ENCODE peak calls at places on chromosomes 12 and 14, in six cellular contexts. One of them, this sample, is unnamed.

GRCh38 chr12:82325540-82326336 is 32.4 kb downstream of the CCDC59 start:
- DNase-seq in sigmoid colon: no peak
- DNase-seq in transverse colon: no peak
- DNase-seq in lower leg skin: no peak
- DNase-seq in GM12891: no peak
- DNase-seq in thyroid gland: no peak
- DNase-seq in this sample: no peak

GRCh38 chr14:105386581-105387529 is 11.5 kb upstream of the TEX22 start:
- DNase-seq in sigmoid colon: no peak
- DNase-seq in thyroid gland: no peak
- DNase-seq in lower leg skin: no peak
- DNase-seq in transverse colon: no peak
- DNase-seq in GM12891: no peak
- DNase-seq in this sample: peak

GRCh38 chr14:75141967-75142366 is 15.1 kb upstream of the NEK9 start:
- DNase-seq in transverse colon: no peak
- DNase-seq in lower leg skin: no peak
- DNase-seq in sigmoid colon: no peak
- DNase-seq in GM12891: no peak
- DNase-seq in thyroid gland: peak
- DNase-seq in this sample: no peak

GRCh38 chr12:119775246-119775895 is 101.7 kb downstream of the CIT start:
- DNase-seq in GM12891: no peak
- DNase-seq in thyroid gland: no peak
- DNase-seq in lower leg skin: no peak
- DNase-seq in transverse colon: no peak
- DNase-seq in sigmoid colon: no peak
- DNase-seq in this sample: no peak

GRCh38 chr14:35879141-35879648 is 53.1 kb downstream of the BRMS1L start:
- DNase-seq in thyroid gland: no peak
- DNase-seq in lower leg skin: no peak
- DNase-seq in sigmoid colon: no peak
- DNase-seq in transverse colon: no peak
- DNase-seq in GM12891: no peak
- DNase-seq in this sample: no peak

GRCh38 chr12:133222211-133222610 is 13.5 kb downstream of the ANHX start:
- DNase-seq in lower leg skin: no peak
- DNase-seq in sigmoid colon: no peak
- DNase-seq in thyroid gland: no peak
- DNase-seq in transverse colon: no peak
- DNase-seq in GM12891: no peak
- DNase-seq in this sample: no peak

GRCh38 chr14:65287264-65288131 is 125.0 kb upstream of the FUT8 start:
- DNase-seq in sigmoid colon: no peak
- DNase-seq in GM12891: peak
- DNase-seq in lower leg skin: no peak
- DNase-seq in transverse colon: peak
- DNase-seq in thyroid gland: no peak
- DNase-seq in this sample: no peak

GRCh38 chr12:40692617-40693502 is 621 bp downstream of the CNTN1 start:
- DNase-seq in transverse colon: no peak
- DNase-seq in sigmoid colon: peak
- DNase-seq in lower leg skin: no peak
- DNase-seq in GM12891: no peak
- DNase-seq in thyroid gland: peak
- DNase-seq in this sample: peak

GRCh38 chr14:89032086-89032649 is 207.7 kb downstream of the TTC8 start:
- DNase-seq in lower leg skin: no peak
- DNase-seq in sigmoid colon: no peak
- DNase-seq in GM12891: no peak
- DNase-seq in transverse colon: no peak
- DNase-seq in thyroid gland: no peak
- DNase-seq in this sample: no peak

GRCh38 chr12:76698316-76698715 is 65.6 kb upstream of the ZDHHC17 start:
- DNase-seq in sigmoid colon: no peak
- DNase-seq in GM12891: no peak
- DNase-seq in transverse colon: no peak
- DNase-seq in thyroid gland: no peak
- DNase-seq in lower leg skin: no peak
- DNase-seq in this sample: no peak

GRCh38 chr12:132649226-132649945 is 30.8 kb downstream of the P2RX2 start:
- DNase-seq in lower leg skin: no peak
- DNase-seq in GM12891: no peak
- DNase-seq in thyroid gland: no peak
- DNase-seq in transverse colon: peak
- DNase-seq in sigmoid colon: no peak
- DNase-seq in this sample: peak

GRCh38 chr12:43723134-43723533 is 35.5 kb downstream of the PUS7L start:
- DNase-seq in sigmoid colon: no peak
- DNase-seq in GM12891: no peak
- DNase-seq in lower leg skin: no peak
- DNase-seq in transverse colon: no peak
- DNase-seq in thyroid gland: no peak
- DNase-seq in this sample: no peak

GRCh38 chr14:52015411-52016030 is 26.2 kb downstream of the RTRAF start:
- DNase-seq in GM12891: no peak
- DNase-seq in lower leg skin: no peak
- DNase-seq in sigmoid colon: no peak
- DNase-seq in thyroid gland: peak
- DNase-seq in transverse colon: no peak
- DNase-seq in this sample: no peak

GRCh38 chr12:121992059-121992879 is 29.4 kb upstream of the BCL7A start:
- DNase-seq in GM12891: peak
- DNase-seq in thyroid gland: peak
- DNase-seq in lower leg skin: peak
- DNase-seq in sigmoid colon: no peak
- DNase-seq in transverse colon: no peak
- DNase-seq in this sample: no peak

GRCh38 chr14:39025810-39026627 is 77.0 kb downstream of the SEC23A start:
- DNase-seq in thyroid gland: no peak
- DNase-seq in GM12891: no peak
- DNase-seq in lower leg skin: no peak
- DNase-seq in sigmoid colon: no peak
- DNase-seq in transverse colon: no peak
- DNase-seq in this sample: no peak

GRCh38 chr14:71923471-71923870 is 8.8 kb upstream of the RGS6 start:
- DNase-seq in thyroid gland: no peak
- DNase-seq in GM12891: no peak
- DNase-seq in sigmoid colon: no peak
- DNase-seq in lower leg skin: no peak
- DNase-seq in transverse colon: no peak
- DNase-seq in this sample: no peak

GRCh38 chr14:76776306-76777251 is 15.3 kb downstream of the VASH1 start:
- DNase-seq in thyroid gland: no peak
- DNase-seq in transverse colon: no peak
- DNase-seq in sigmoid colon: peak
- DNase-seq in lower leg skin: no peak
- DNase-seq in GM12891: no peak
- DNase-seq in this sample: peak

GRCh38 chr12:28415755-28416154 is 225.5 kb downstream of the CCDC91 start:
- DNase-seq in thyroid gland: no peak
- DNase-seq in transverse colon: no peak
- DNase-seq in lower leg skin: no peak
- DNase-seq in GM12891: no peak
- DNase-seq in sigmoid colon: no peak
- DNase-seq in this sample: no peak

GRCh38 chr14:23000860-23001259 is 9.1 kb downstream of the C14orf93 start:
- DNase-seq in thyroid gland: no peak
- DNase-seq in lower leg skin: no peak
- DNase-seq in transverse colon: no peak
- DNase-seq in GM12891: no peak
- DNase-seq in sigmoid colon: no peak
- DNase-seq in this sample: no peak

GRCh38 chr14:24330973-24331674 is 3.7 kb downstream of the ADCY4 start:
- DNase-seq in thyroid gland: no peak
- DNase-seq in transverse colon: no peak
- DNase-seq in sigmoid colon: no peak
- DNase-seq in GM12891: no peak
- DNase-seq in lower leg skin: no peak
- DNase-seq in this sample: no peak
- TF ChIP-seq POLR2A in thyroid gland: no peak
- TF ChIP-seq POLR2A in transverse colon: no peak
- TF ChIP-seq POLR2A in sigmoid colon: no peak
- TF ChIP-seq POLR2A in GM12891: no peak
- TF ChIP-seq POLR2A in lower leg skin: no peak
- TF ChIP-seq POLR2A in this sample: no peak

DNA sequence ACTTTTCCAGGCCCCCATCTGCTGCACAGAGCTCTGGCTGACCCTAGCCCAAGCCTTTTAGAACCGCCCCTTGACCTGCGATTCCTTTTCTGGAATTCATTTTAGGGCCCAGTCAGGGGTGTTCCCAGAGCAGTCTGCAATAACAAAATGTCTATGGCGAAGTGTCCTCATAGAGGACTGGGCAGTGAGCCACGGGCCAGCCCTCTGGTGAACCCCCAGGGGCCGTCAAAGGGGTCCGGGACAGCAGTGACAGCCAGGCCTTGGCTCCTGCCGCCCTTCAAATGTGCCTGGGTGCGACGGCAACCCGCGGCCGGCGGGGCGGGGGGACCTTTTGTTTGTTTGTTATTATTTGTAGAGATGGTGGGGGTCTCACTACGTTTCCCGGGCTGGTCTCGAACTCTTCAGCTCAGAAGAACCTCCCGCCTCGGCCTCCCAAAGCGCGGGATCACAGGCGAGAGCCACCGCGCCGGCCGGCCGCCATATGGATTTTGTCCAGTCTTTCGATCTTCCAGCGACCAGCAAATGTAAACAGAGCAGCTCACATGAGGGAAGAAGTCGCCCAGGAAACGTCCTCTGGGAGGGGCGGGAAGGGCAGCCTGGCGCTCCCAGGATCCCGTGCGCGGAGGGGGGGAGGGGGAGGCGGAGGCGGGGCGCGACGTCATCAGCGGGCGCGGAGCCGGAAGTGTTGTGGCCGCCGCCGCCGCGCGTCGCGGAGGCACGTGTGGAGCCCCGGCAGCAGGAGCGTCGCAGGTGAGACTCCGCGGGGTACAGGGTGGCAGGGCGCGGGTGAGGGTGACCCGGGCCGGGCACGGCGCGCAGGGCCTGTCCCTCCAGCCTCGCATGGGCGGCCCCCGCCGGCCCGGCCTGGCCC is at the start of gene TRMT61A:
- DNase-seq in transverse colon: peak
- DNase-seq in sigmoid colon: peak
- DNase-seq in lower leg skin: peak
- DNase-seq in GM12891: peak
- DNase-seq in thyroid gland: peak
- DNase-seq in this sample: peak
- TF ChIP-seq POLR2A in transverse colon: peak
- TF ChIP-seq POLR2A in sigmoid colon: peak
- TF ChIP-seq POLR2A in lower leg skin: no peak
- TF ChIP-seq POLR2A in GM12891: peak
- TF ChIP-seq POLR2A in thyroid gland: peak
- TF ChIP-seq POLR2A in this sample: peak

DNA sequence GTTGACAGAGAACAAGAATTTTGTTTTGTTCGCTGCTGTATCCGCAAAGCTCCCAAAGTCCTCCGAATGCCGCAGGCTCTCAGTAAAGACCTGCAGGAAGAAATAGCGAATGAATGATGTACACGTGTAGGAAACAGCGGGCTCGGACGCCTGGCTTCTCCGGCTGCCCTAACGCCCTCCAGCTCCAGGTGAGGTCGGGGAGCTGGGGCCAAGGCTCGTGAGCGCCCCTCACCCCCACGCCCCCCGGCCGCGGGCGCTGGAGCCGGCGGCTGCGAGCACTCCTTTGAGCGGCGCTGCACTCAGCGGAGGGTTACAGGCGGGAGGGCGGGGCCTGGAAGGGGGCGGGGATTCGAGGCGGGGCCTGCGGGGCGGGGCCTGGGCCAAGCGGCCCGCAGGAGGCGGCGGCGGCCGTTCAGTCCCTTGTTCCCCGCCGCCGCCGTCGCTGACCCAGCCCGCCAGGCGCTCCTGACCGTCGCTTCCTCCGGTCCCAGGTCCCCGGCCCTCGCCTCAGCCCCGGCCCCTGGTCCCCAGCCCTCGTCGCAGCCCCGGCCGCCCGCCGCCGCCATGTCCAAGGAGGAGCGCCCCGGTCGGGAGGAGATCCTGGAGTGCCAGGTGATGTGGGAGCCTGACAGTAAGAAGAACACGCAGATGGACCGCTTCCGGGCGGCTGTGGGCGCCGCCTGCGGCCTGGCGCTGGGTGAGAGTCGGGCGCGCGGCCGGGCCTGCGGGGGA is at the start of gene AACS:
- DNase-seq in lower leg skin: peak
- DNase-seq in sigmoid colon: peak
- DNase-seq in thyroid gland: peak
- DNase-seq in transverse colon: peak
- DNase-seq in GM12891: peak
- DNase-seq in this sample: peak
- TF ChIP-seq POLR2A in lower leg skin: no peak
- TF ChIP-seq POLR2A in sigmoid colon: no peak
- TF ChIP-seq POLR2A in thyroid gland: peak
- TF ChIP-seq POLR2A in transverse colon: peak
- TF ChIP-seq POLR2A in GM12891: no peak
- TF ChIP-seq POLR2A in this sample: peak

GRCh38 chr14:99273025-99273723 is 1.2 kb upstream of the BCL11B start:
- DNase-seq in thyroid gland: peak
- DNase-seq in transverse colon: peak
- DNase-seq in lower leg skin: peak
- DNase-seq in sigmoid colon: no peak
- DNase-seq in GM12891: no peak
- DNase-seq in this sample: no peak

GRCh38 chr14:99275222-99275584 is 3.2 kb upstream of the BCL11B start:
- DNase-seq in GM12891: no peak
- DNase-seq in lower leg skin: no peak
- DNase-seq in transverse colon: no peak
- DNase-seq in thyroid gland: no peak
- DNase-seq in sigmoid colon: no peak
- DNase-seq in this sample: no peak

GRCh38 chr14:99272669-99273024 is 650 bp upstream of the BCL11B start:
- DNase-seq in thyroid gland: no peak
- DNase-seq in lower leg skin: no peak
- DNase-seq in sigmoid colon: no peak
- DNase-seq in transverse colon: no peak
- DNase-seq in GM12891: no peak
- DNase-seq in this sample: no peak

GRCh38 chr14:99274346-99275221 is 2.6 kb upstream of the BCL11B start:
- DNase-seq in transverse colon: peak
- DNase-seq in GM12891: no peak
- DNase-seq in thyroid gland: peak
- DNase-seq in sigmoid colon: no peak
- DNase-seq in lower leg skin: peak
- DNase-seq in this sample: peak

DNA sequence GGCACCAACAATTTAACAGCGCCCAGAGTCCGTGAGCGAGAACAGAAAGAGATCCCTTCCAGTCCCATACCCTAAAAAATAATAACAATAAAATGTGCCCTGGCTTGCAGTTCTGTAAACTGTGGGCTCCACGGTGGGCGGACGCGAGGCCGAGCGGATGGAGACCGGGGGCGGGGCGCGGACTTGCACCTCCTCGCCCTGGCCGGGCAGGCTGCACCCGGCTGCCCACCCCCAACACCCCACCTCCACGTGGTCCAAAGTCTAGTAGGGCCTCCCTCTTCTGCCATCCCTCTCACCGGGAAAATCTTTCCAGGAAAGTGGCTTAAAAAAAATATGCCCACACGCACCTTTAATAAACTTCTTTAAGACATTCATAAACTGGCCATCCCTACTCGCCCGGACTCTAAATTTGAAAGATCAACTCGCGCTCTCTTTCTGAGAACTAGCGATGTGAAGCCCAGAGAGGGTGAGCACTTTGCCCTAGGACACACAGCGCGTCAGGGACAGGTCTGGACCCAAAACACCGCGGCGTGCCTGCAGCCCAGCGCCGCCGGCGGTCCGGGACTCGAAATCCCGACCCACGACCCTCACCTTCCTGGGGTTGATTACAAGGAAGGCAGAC is 1.8 kb upstream of the BCL11B start:
- DNase-seq in lower leg skin: no peak
- DNase-seq in sigmoid colon: no peak
- DNase-seq in GM12891: no peak
- DNase-seq in transverse colon: peak
- DNase-seq in thyroid gland: peak
- DNase-seq in this sample: no peak
- TF ChIP-seq POLR2A in lower leg skin: no peak
- TF ChIP-seq POLR2A in sigmoid colon: no peak
- TF ChIP-seq POLR2A in GM12891: no peak
- TF ChIP-seq POLR2A in transverse colon: no peak
- TF ChIP-seq POLR2A in thyroid gland: no peak
- TF ChIP-seq POLR2A in this sample: no peak